ENCODE peak calls at places on chromosomes 7 and 10, in four cellular contexts. W is K562, X is IMR-90, Y is GM12878. L is an unnamed sample.

GRCh38 chr10:47326306-47326926 is 4.2 kb downstream of the GDF2 start:
- DNase-seq in W (peak), X (no peak), Y (no peak), L (no peak)

GRCh38 chr7:79506481-79506880 is 53.0 kb upstream of the MAGI2 start:
- DNase-seq in W (no peak), X (peak), Y (no peak), L (no peak)

GRCh38 chr10:74244097-74244685 is 93.2 kb downstream of the ADK start:
- DNase-seq in W (no peak), X (peak), Y (no peak), L (peak)

GRCh38 chr7:143375298-143376034 is 5.7 kb upstream of the ZYX start:
- DNase-seq in W (no peak), X (no peak), Y (no peak), L (no peak)

GRCh38 chr7:77428777-77429231 is 12.7 kb upstream of the GSAP start:
- DNase-seq in W (no peak), X (no peak), Y (no peak), L (no peak)

GRCh38 chr10:118669020-118669766 is 73.7 kb upstream of the PRLHR start:
- DNase-seq in W (no peak), X (peak), Y (no peak), L (peak)

GRCh38 chr7:25754333-25754732 is 397.7 kb upstream of the NFE2L3 start:
- DNase-seq in W (no peak), X (no peak), Y (no peak), L (no peak)

GRCh38 chr7:134724606-134725005 is 54.8 kb upstream of the CALD1 start:
- DNase-seq in W (no peak), X (peak), Y (peak), L (peak)

GRCh38 chr7:101166909-101167644 is 1.7 kb upstream of the VGF start:
- DNase-seq in W (no peak), X (peak), Y (no peak), L (no peak)

GRCh38 chr7:5677538-5678294 is 103.7 kb downstream of the RNF216 start:
- DNase-seq in W (peak), X (peak), Y (no peak), L (peak)

GRCh38 chr7:2208712-2209111 is 24.0 kb downstream of the MAD1L1 start:
- DNase-seq in W (no peak), X (no peak), Y (no peak), L (no peak)

GRCh38 chr7:90538405-90538804 is 57.7 kb upstream of the CDK14 start:
- DNase-seq in W (no peak), X (no peak), Y (no peak), L (no peak)

GRCh38 chr7:128210590-128211570 is 30.2 kb upstream of the LEP start:
- DNase-seq in W (no peak), X (no peak), Y (no peak), L (no peak)

GRCh38 chr7:82805527-82805960 is 357.1 kb downstream of the PCLO start:
- DNase-seq in W (no peak), X (peak), Y (no peak), L (peak)

GRCh38 chr7:13835442-13835841 is 154.0 kb downstream of the ETV1 start:
- DNase-seq in W (no peak), X (no peak), Y (no peak), L (no peak)

GRCh38 chr10:26807532-26807931 is 53.2 kb downstream of the ABI1 start:
- DNase-seq in W (no peak), X (no peak), Y (no peak), L (no peak)

GRCh38 chr7:85733163-85733915 is 546.5 kb upstream of the SEMA3D start:
- DNase-seq in W (no peak), X (peak), Y (no peak), L (no peak)

GRCh38 chr7:106504620-106505019 is 156.3 kb downstream of the CCDC71L start:
- DNase-seq in W (no peak), X (peak), Y (no peak), L (no peak)

GRCh38 chr7:45920543-45921380 is at the start of gene IGFBP3:
- DNase-seq in W (no peak), X (peak), Y (no peak), L (peak)

GRCh38 chr10:48506147-48506917 is 98.5 kb downstream of the ARHGAP22 start:
- DNase-seq in W (peak), X (peak), Y (no peak), L (peak)

GRCh38 chr10:5014936-5015335 is 11.3 kb upstream of the AKR1C2 start:
- DNase-seq in W (peak), X (no peak), Y (no peak), L (no peak)

GRCh38 chr7:23338439-23338838 is 39.3 kb downstream of the MALSU1 start:
- DNase-seq in W (no peak), X (no peak), Y (no peak), L (no peak)

GRCh38 chr7:13879994-13880686 is 109.3 kb downstream of the ETV1 start:
- DNase-seq in W (no peak), X (peak), Y (no peak), L (no peak)

GRCh38 chr10:128512767-128513166 is 386.5 kb upstream of the MKI67 start:
- DNase-seq in W (no peak), X (no peak), Y (no peak), L (no peak)

GRCh38 chr10:70679498-70679897 is 7.2 kb downstream of the ADAMTS14 start:
- DNase-seq in W (no peak), X (peak), Y (no peak), L (no peak)
- TF ChIP-seq FOS in W (no peak), X (no peak), Y (no peak), L (no peak)

GRCh38 chr7:36298145-36298544 is 91.5 kb upstream of the ANLN start:
- DNase-seq in W (no peak), X (no peak), Y (no peak), L (no peak)

GRCh38 chr7:36297364-36298009 is 92.2 kb upstream of the ANLN start:
- DNase-seq in W (no peak), X (no peak), Y (no peak), L (no peak)

GRCh38 chr7:36299223-36299760 is 90.4 kb upstream of the ANLN start:
- DNase-seq in W (no peak), X (no peak), Y (no peak), L (no peak)

GRCh38 chr7:36295090-36295489 is 94.6 kb upstream of the ANLN start:
- DNase-seq in W (no peak), X (no peak), Y (no peak), L (no peak)

DNA sequence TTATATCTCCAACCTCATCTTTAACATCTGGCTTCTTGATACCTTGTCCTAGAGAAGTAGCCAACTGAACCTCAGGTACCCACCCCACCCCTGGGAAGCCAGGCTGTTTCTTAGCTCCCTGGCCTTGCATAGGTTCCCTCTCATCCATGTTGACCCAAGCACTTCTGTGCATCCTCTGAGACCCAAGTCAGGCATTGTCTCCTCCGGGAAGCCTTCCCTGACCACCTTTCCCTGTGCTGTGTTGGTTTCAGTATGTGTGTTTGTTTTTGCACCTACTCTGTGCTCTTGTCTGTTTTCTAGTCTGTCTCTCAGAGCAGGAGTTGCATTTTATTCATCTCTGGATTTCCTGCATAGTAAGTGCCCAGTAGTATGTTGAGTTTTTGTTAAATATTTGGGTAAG is 93.4 kb upstream of the ANLN start:
- DNase-seq in W (no peak), X (no peak), Y (no peak), L (no peak)
- TF ChIP-seq FOS in W (no peak), X (no peak), Y (no peak), L (no peak)

GRCh38 chr10:114195079-114195478 is 15.9 kb downstream of the TDRD1 start:
- DNase-seq in W (no peak), X (no peak), Y (no peak), L (no peak)
- TF ChIP-seq FOS in W (no peak), X (no peak), Y (no peak), L (no peak)

GRCh38 chr10:63711866-63712716 is 190.9 kb downstream of the REEP3 start:
- DNase-seq in W (no peak), X (peak), Y (no peak), L (peak)
- TF ChIP-seq FOS in W (no peak), X (peak), Y (no peak), L (peak)

DNA sequence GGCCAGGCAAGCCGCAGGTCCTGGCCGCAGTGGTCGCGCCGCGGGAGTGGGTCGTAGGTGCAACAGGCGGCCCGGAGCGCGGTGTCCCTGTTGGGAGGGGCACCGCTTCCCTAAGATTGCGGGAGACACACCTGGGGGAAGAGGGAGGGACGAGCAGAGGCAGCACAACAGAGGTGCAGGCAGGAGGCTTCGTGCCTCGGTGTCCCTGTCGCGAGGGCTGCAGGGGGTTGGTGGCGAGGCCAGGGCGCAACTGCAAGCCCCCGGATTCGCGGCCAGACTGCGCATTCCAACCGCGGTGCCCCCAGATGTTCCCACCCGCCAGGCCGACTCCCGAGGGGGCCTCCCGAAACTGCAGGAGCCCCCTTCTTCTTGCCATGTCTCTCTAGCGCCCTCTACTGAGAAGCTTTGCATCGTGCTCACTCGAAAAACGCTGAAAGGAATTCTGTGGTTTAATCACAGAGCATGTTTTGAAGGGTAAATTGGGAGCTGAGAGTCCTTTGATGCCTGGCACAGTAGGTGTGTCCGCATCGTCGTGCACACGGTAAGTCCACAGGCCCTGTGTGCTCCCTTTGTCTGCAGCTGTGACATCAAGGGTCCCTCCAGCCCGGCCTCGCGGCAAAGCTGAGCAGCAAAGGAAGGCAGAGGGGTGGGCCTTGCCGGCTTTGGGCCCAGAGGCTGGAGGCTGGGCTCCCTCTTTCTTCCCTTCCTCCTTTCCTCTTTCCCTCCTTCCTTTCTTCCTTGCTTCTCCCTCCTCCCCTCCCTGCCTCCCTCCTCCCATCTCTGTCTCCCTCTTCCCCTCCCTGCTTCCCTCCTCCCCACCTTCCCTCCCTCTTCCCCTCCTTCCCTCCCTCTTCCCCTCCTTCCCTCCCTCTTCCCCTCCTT is 6.2 kb upstream of the MBL2 start:
- DNase-seq in W (no peak), X (peak), Y (no peak), L (peak)
- TF ChIP-seq FOS in W (no peak), X (no peak), Y (no peak), L (no peak)

GRCh38 chr7:140349172-140349771 is 49.1 kb downstream of the SLC37A3 start:
- DNase-seq in W (no peak), X (peak), Y (no peak), L (peak)
- TF ChIP-seq FOS in W (no peak), X (no peak), Y (no peak), L (no peak)